ENCODE peak calls at places on chromosomes 2 and 18, in six cellular contexts. O is NCI-H748 treated with DMSO at 0.1 percent for 48 hours, E is A673, C is LNCaP clone FGC, R is NCI-H2081 treated with DMSO at 0.1 percent for 48 hours, V is transverse colon. Q is an unnamed sample.
A peak's percentile ranks its signal among the peaks of the same experiment; 100 is the strongest.

GRCh38 chr2:10220516-10221391 is 82.0 kb upstream of the HPCAL1 start:
- DNase-seq in V (no peak), O (no peak), R (no peak), C (no peak), E (no peak), Q (peak; percentile 31)

GRCh38 chr2:216635701-216636541 is 2.7 kb downstream of the IGFBP2 start:
- DNase-seq in E (peak; percentile 59), O (no peak), R (no peak), V (peak; percentile 10), C (no peak), Q (no peak)

GRCh38 chr2:167345559-167345958 is 457.3 kb downstream of the XIRP2 start:
- DNase-seq in O (no peak), V (no peak), C (no peak), R (no peak), E (no peak), Q (no peak)

GRCh38 chr2:113083311-113083710 is 15.5 kb downstream of the IL1F10 start:
- DNase-seq in O (no peak), E (no peak), R (no peak), C (no peak), V (no peak), Q (no peak)

GRCh38 chr18:58780045-58780444 is 84.6 kb upstream of the ZNF532 start:
- DNase-seq in E (peak; percentile 60), C (no peak), V (no peak), O (no peak), R (no peak), Q (no peak)

GRCh38 chr2:149747456-149747855 is 159.9 kb upstream of the MMADHC start:
- DNase-seq in C (no peak), V (no peak), R (no peak), E (peak; percentile 84), O (no peak), Q (peak; percentile 31)

GRCh38 chr2:159921752-159922404 is 123.9 kb upstream of the CD302 start:
- DNase-seq in V (peak; percentile 85), O (peak; percentile 36), E (peak; percentile 71), R (no peak), C (no peak), Q (peak; percentile 52)

GRCh38 chr18:24975499-24975898 is 376.5 kb downstream of the ZNF521 start:
- DNase-seq in O (no peak), V (no peak), C (no peak), E (no peak), R (no peak), Q (no peak)

GRCh38 chr2:182594286-182594685 is 121.8 kb upstream of the DNAJC10 start:
- DNase-seq in E (peak; percentile 73), V (no peak), O (no peak), R (no peak), C (no peak), Q (peak; percentile 5)

GRCh38 chr2:8679827-8680731 is 1.8 kb upstream of the ID2 start:
- DNase-seq in V (peak; percentile 70), E (peak; percentile 72), O (peak; percentile 65), R (no peak), C (no peak), Q (peak; percentile 21)

GRCh38 chr2:76625101-76625500 is 897.1 kb downstream of the LRRTM4 start:
- DNase-seq in E (no peak), R (no peak), V (no peak), O (no peak), C (no peak), Q (no peak)

GRCh38 chr2:219576505-219577388 is 4.6 kb downstream of the INHA start:
- DNase-seq in R (no peak), E (no peak), V (no peak), O (peak; percentile 92), C (no peak), Q (peak; percentile 36)

GRCh38 chr2:174473796-174474195 is 13.0 kb downstream of the GPR155 start:
- DNase-seq in O (no peak), V (no peak), R (no peak), E (no peak), C (no peak), Q (no peak)

GRCh38 chr2:9118383-9118960 is 88.1 kb upstream of the ASAP2 start:
- DNase-seq in E (no peak), R (no peak), V (no peak), O (no peak), C (no peak), Q (no peak)

GRCh38 chr2:130821867-130822266 is 14.8 kb upstream of the ARHGEF4 start:
- DNase-seq in O (no peak), C (no peak), R (no peak), E (no peak), V (no peak), Q (no peak)

GRCh38 chr2:43010428-43011141 is 215.8 kb downstream of the ZFP36L2 start:
- DNase-seq in V (no peak), C (no peak), E (no peak), O (no peak), R (no peak), Q (peak; percentile 91)

GRCh38 chr18:33959609-33960008 is 265.1 kb downstream of the NOL4 start:
- DNase-seq in E (no peak), R (no peak), O (no peak), C (no peak), V (no peak), Q (no peak)

Q was measured in epithelial cell of esophagus.